ENCODE peak calls at places on chromosome 14, in five cellular contexts. A is HepG2, E is K562, K is upper lobe of left lung, P is GM12878. Z is an unnamed sample.
A peak's percentile ranks its signal among the peaks of the same experiment; 100 is the strongest.

GRCh38 chr14:23183076-23183475 is 384 bp downstream of the SLC7A8 start:
- ATAC-seq in A (no peak), E (no peak), K (no peak), P (no peak), Z (peak; percentile 38)

GRCh38 chr14:68627050-68627867 is 165.6 kb downstream of the ZFP36L1 start:
- ATAC-seq in A (no peak), E (no peak), K (no peak), P (peak; percentile 36), Z (peak; percentile 21)

GRCh38 chr14:102606296-102606695 is 13.8 kb downstream of the RCOR1 start:
- ATAC-seq in A (no peak), E (no peak), K (no peak), P (peak; percentile 79), Z (no peak)

GRCh38 chr14:51643137-51643536 is 8.6 kb upstream of the FRMD6 start:
- ATAC-seq in A (no peak), E (no peak), K (no peak), P (no peak), Z (no peak)

GRCh38 chr14:101819251-101819990 is 57.9 kb downstream of the PPP2R5C start:
- ATAC-seq in A (no peak), E (no peak), K (no peak), P (no peak), Z (no peak)

GRCh38 chr14:50599700-50600444 is 39.9 kb downstream of the ATL1 start:
- ATAC-seq in A (peak; percentile 68), E (peak; percentile 61), K (no peak), P (peak; percentile 76), Z (no peak)

GRCh38 chr14:72420749-72421452 is 473.0 kb downstream of the DPF3 start:
- ATAC-seq in A (peak; percentile 56), E (peak; percentile 71), K (no peak), P (peak; percentile 83), Z (peak; percentile 50)

GRCh38 chr14:89641495-89642162 is 224.6 kb upstream of the FOXN3 start:
- ATAC-seq in A (peak; percentile 96), E (no peak), K (no peak), P (peak; percentile 98), Z (no peak)

GRCh38 chr14:55019968-55020554 is 6.8 kb downstream of the WDHD1 start:
- ATAC-seq in A (no peak), E (no peak), K (no peak), P (peak; percentile 63), Z (no peak)

GRCh38 chr14:40072175-40072574 is 639.9 kb upstream of the FBXO33 start:
- ATAC-seq in A (no peak), E (no peak), K (no peak), P (no peak), Z (no peak)

GRCh38 chr14:68464716-68465115 is 328.2 kb downstream of the ZFP36L1 start:
- ATAC-seq in A (no peak), E (no peak), K (no peak), P (no peak), Z (no peak)

GRCh38 chr14:56423591-56423991 is 156.0 kb upstream of the TMEM260 start:
- ATAC-seq in A (no peak), E (no peak), K (no peak), P (no peak), Z (no peak)

GRCh38 chr14:69615471-69616407 is 4.3 kb downstream of the SUSD6 start:
- ATAC-seq in A (no peak), E (peak; percentile 39), K (peak; percentile 61), P (peak; percentile 75), Z (peak; percentile 8)

GRCh38 chr14:31009836-31010618 is 15.4 kb upstream of the AP4S1 start:
- ATAC-seq in A (no peak), E (no peak), K (no peak), P (no peak), Z (no peak)

GRCh38 chr14:50736932-50737419 is 68.9 kb upstream of the SAV1 start:
- ATAC-seq in A (no peak), E (no peak), K (no peak), P (peak; percentile 89), Z (no peak)

GRCh38 chr14:34020014-34020413 is 69.1 kb upstream of the EGLN3 start:
- ATAC-seq in A (no peak), E (no peak), K (no peak), P (no peak), Z (peak; percentile 88)

GRCh38 chr14:61620130-61620946 is 75.0 kb upstream of the HIF1A start:
- ATAC-seq in A (peak; percentile 88), E (no peak), K (peak; percentile 43), P (peak; percentile 88), Z (peak; percentile 53)

GRCh38 chr14:71142375-71143038 is 235.2 kb downstream of the PCNX1 start:
- ATAC-seq in A (no peak), E (no peak), K (no peak), P (peak; percentile 69), Z (no peak)

GRCh38 chr14:106378191-106378590 is 851.8 kb downstream of the TMEM121 start:
- ATAC-seq in A (no peak), E (peak; percentile 85), K (no peak), P (peak; percentile 82), Z (no peak)

GRCh38 chr14:103705524-103706284 is 9.5 kb downstream of the XRCC3 start:
- ATAC-seq in A (no peak), E (no peak), K (peak; percentile 42), P (no peak), Z (peak; percentile 39)

GRCh38 chr14:97846156-97846555 is 1049.0 kb downstream of the VRK1 start:
- ATAC-seq in A (no peak), E (no peak), K (no peak), P (no peak), Z (no peak)

GRCh38 chr14:85487215-85487614 is 42.7 kb upstream of the FLRT2 start:
- ATAC-seq in A (no peak), E (no peak), K (no peak), P (no peak), Z (no peak)

GRCh38 chr14:89176090-89176757 is 240.8 kb downstream of the FOXN3 start:
- ATAC-seq in A (no peak), E (no peak), K (no peak), P (no peak), Z (no peak)

GRCh38 chr14:77607741-77608302 is 8.6 kb downstream of the SPTLC2 start:
- ATAC-seq in A (no peak), E (peak; percentile 74), K (no peak), P (peak; percentile 77), Z (no peak)

GRCh38 chr14:89188492-89188891 is 228.5 kb downstream of the FOXN3 start:
- ATAC-seq in A (no peak), E (no peak), K (no peak), P (no peak), Z (no peak)

GRCh38 chr14:23102801-23103200 is 2.0 kb downstream of the CIROP start:
- ATAC-seq in A (no peak), E (no peak), K (no peak), P (no peak), Z (no peak)

GRCh38 chr14:77026166-77026929 is 2.2 kb downstream of the IRF2BPL start:
- ATAC-seq in A (no peak), E (no peak), K (no peak), P (no peak), Z (no peak)

GRCh38 chr14:34035177-34035933 is 84.5 kb upstream of the EGLN3 start:
- ATAC-seq in A (peak; percentile 93), E (peak; percentile 32), K (no peak), P (no peak), Z (no peak)

GRCh38 chr14:70029296-70030132 is 150.3 kb downstream of the SMOC1 start:
- ATAC-seq in A (no peak), E (no peak), K (no peak), P (no peak), Z (no peak)

GRCh38 chr14:34461334-34462131 is 507 bp downstream of the SPTSSA start:
- ATAC-seq in A (peak; percentile 75), E (peak; percentile 67), K (peak; percentile 53), P (peak; percentile 60), Z (peak; percentile 30)

GRCh38 chr14:51783765-51784164 is 76.6 kb upstream of the GNG2 start:
- ATAC-seq in A (no peak), E (no peak), K (no peak), P (no peak), Z (no peak)

GRCh38 chr14:102580552-102581110 is 11.8 kb upstream of the RCOR1 start:
- ATAC-seq in A (peak; percentile 55), E (no peak), K (no peak), P (no peak), Z (no peak)

GRCh38 chr14:74514471-74514932 is 20.9 kb downstream of the ISCA2 start:
- ATAC-seq in A (peak; percentile 11), E (no peak), K (no peak), P (peak; percentile 75), Z (peak; percentile 35)

GRCh38 chr14:73700325-73700724 is 13.9 kb downstream of the PNMA1 start:
- ATAC-seq in A (peak; percentile 63), E (no peak), K (no peak), P (peak; percentile 43), Z (no peak)

GRCh38 chr14:92460916-92461579 is 52.5 kb upstream of the RIN3 start:
- ATAC-seq in A (peak; percentile 32), E (no peak), K (peak; percentile 19), P (peak; percentile 85), Z (peak; percentile 33)

GRCh38 chr14:102888748-102889147 is 33.7 kb upstream of the AMN start:
- ATAC-seq in A (no peak), E (no peak), K (no peak), P (no peak), Z (no peak)

GRCh38 chr14:102238766-102239165 is 66.2 kb downstream of the MOK start:
- ATAC-seq in A (no peak), E (no peak), K (no peak), P (no peak), Z (no peak)

GRCh38 chr14:74826574-74826973 is 49.4 kb downstream of the PROX2 start:
- ATAC-seq in A (no peak), E (no peak), K (no peak), P (no peak), Z (no peak)

GRCh38 chr14:82122678-82123077 is 589.0 kb upstream of the SEL1L start:
- ATAC-seq in A (no peak), E (no peak), K (no peak), P (no peak), Z (no peak)
- TF ChIP-seq EP300 in A (no peak), E (no peak), K (no peak), P (no peak), Z (no peak)

DNA sequence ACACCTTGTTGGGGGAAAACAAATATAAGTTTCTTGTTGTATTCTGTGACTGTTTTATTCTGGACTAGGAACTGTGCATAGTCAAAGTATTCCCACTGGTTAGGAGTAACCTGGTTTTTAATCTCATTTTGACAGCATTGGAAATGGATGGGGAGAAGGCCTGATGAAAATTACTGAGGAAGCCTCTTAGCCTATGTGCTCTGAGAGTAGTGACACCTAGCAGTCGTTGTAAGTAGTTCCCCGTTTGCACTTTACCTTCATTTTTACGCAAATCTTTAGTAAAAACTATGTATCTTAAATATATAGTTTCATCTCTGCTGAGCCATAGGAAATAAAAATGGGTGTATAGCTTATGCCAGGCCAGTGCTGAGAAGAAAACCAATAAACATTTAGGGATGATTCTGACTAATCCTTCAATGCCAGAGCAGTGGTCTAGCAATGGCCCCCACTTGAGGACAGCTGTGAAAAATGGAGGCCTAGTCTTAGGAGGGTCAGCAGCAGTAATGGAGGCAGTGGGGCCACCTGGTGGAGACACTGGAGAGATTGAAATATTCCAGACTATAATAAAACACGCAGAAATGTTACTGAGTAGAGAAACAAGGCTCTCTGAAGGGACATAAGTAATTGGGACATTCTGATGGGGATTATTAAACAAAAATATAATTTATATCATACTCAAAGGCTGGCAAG is 133.2 kb upstream of the NOVA1 start:
- ATAC-seq in A (peak; percentile 59), E (no peak), K (no peak), P (no peak), Z (no peak)
- H3K4me1 ChIP-seq in A (no peaks in the 10 kb centered on the region), E (no peaks in the 10 kb centered on the region), K (no peaks in the 10 kb centered on the region), P (no peaks in the 10 kb centered on the region), Z (no peaks in the 10 kb centered on the region)

GRCh38 chr14:104800600-104801283 is at the start of gene ZBTB42:
- ATAC-seq in A (peak; percentile 13), E (peak; percentile 7), K (peak; percentile 25), P (peak; percentile 39), Z (no peak)
- TF ChIP-seq POLR2AphosphoS5 in A (peak; percentile 20), E (no peak), K (no peak), P (no peak), Z (no peak)

GRCh38 chr14:95256011-95256775 is 63.5 kb downstream of the CLMN start:
- ATAC-seq in A (no peak), E (no peak), K (no peak), P (no peak), Z (no peak)
- TF ChIP-seq EP300 in A (no peak), E (no peak), K (no peak), P (no peak), Z (no peak)

Z was measured in gastroesophageal sphincter.